ENCODE peak calls at places on chromosomes 3 and 15, in seven cellular contexts. Q, T, A, G, F, C and P are unnamed samples. For H3K4me1, the result is how much of the 10 kb centered on the place peaks cover.

GRCh38 chr3:167739190-167739589 is 3.7 kb downstream of the SERPINI1 start:
- DNase-seq in Q (no peak), T (no peak), A (no peak), G (no peak), F (no peak), C (no peak), P (no peak)

GRCh38 chr15:76533060-76533955 is 196.7 kb downstream of the ISL2 start:
- DNase-seq in Q (no peak), T (no peak), A (no peak), G (no peak), F (no peak), C (no peak), P (no peak)

GRCh38 chr3:141877911-141878310 is 1.5 kb downstream of the ATP1B3 start:
- DNase-seq in Q (no peak), T (no peak), A (no peak), G (peak), F (no peak), C (no peak), P (no peak)

GRCh38 chr15:40058476-40059140 is 19.6 kb upstream of the SRP14 start:
- DNase-seq in Q (no peak), T (peak), A (no peak), G (no peak), F (no peak), C (no peak), P (no peak)

GRCh38 chr3:37256447-37256846 is 82.1 kb upstream of the LRRFIP2 start:
- DNase-seq in Q (no peak), T (no peak), A (no peak), G (no peak), F (no peak), C (no peak), P (no peak)

GRCh38 chr3:144470646-144471045 is 499.0 kb downstream of the DIPK2A start:
- DNase-seq in Q (no peak), T (no peak), A (no peak), G (no peak), F (no peak), C (no peak), P (no peak)

GRCh38 chr3:52330194-52330805 is 14.2 kb downstream of the DNAH1 start:
- DNase-seq in Q (no peak), T (no peak), A (no peak), G (no peak), F (peak), C (no peak), P (no peak)

GRCh38 chr15:30783019-30783418 is 120.7 kb upstream of the FAN1 start:
- DNase-seq in Q (no peak), T (no peak), A (no peak), G (no peak), F (no peak), C (no peak), P (no peak)

GRCh38 chr3:195849322-195850074 is 37.8 kb upstream of the MUC4 start:
- DNase-seq in Q (peak), T (no peak), A (no peak), G (peak), F (no peak), C (no peak), P (no peak)

GRCh38 chr3:34394978-34395748 is 596.7 kb downstream of the PDCD6IP start:
- DNase-seq in Q (no peak), T (no peak), A (peak), G (no peak), F (no peak), C (no peak), P (no peak)

GRCh38 chr15:60421544-60421943 is 23.8 kb upstream of the ANXA2 start:
- DNase-seq in Q (no peak), T (no peak), A (no peak), G (no peak), F (no peak), C (no peak), P (no peak)

GRCh38 chr15:71332605-71333004 is 217.3 kb downstream of the THSD4 start:
- DNase-seq in Q (no peak), T (no peak), A (no peak), G (no peak), F (no peak), C (no peak), P (no peak)

GRCh38 chr3:148729656-148730055 is 32.0 kb downstream of the AGTR1 start:
- DNase-seq in Q (no peak), T (no peak), A (no peak), G (no peak), F (no peak), C (no peak), P (no peak)

GRCh38 chr3:65178703-65179102 is 490.9 kb upstream of the ADAMTS9 start:
- DNase-seq in Q (no peak), T (no peak), A (no peak), G (no peak), F (no peak), C (no peak), P (no peak)

GRCh38 chr15:38517312-38517711 is 47.3 kb downstream of the RASGRP1 start:
- DNase-seq in Q (no peak), T (no peak), A (no peak), G (no peak), F (no peak), C (no peak), P (no peak)

GRCh38 chr3:145817870-145818483 is 343.0 kb downstream of the PLOD2 start:
- DNase-seq in Q (no peak), T (no peak), A (no peak), G (no peak), F (no peak), C (no peak), P (no peak)

GRCh38 chr3:98522538-98523281 is at the start of gene CLDND1:
- DNase-seq in Q (peak), T (peak), A (peak), G (peak), F (peak), C (peak), P (peak)

GRCh38 chr3:185511711-185512110 is 12.9 kb upstream of the TMEM41A start:
- DNase-seq in Q (no peak), T (no peak), A (no peak), G (no peak), F (no peak), C (no peak), P (no peak)

GRCh38 chr15:99275525-99276128 is 24.3 kb downstream of the LRRC28 start:
- DNase-seq in Q (no peak), T (no peak), A (no peak), G (no peak), F (no peak), C (no peak), P (no peak)

GRCh38 chr3:102449341-102449740 is 14.5 kb downstream of the ZPLD1 start:
- DNase-seq in Q (no peak), T (no peak), A (no peak), G (no peak), F (no peak), C (no peak), P (no peak)

GRCh38 chr3:60948488-60948887 is 302.8 kb downstream of the FHIT start:
- DNase-seq in Q (no peak), T (no peak), A (no peak), G (no peak), F (no peak), C (no peak), P (no peak)

GRCh38 chr3:179292440-179292839 is 30.4 kb upstream of the ZNF639 start:
- DNase-seq in Q (no peak), T (no peak), A (no peak), G (no peak), F (no peak), C (no peak), P (no peak)

GRCh38 chr3:141830508-141830907 is 45.9 kb upstream of the ATP1B3 start:
- DNase-seq in Q (no peak), T (no peak), A (no peak), G (no peak), F (no peak), C (no peak), P (no peak)

GRCh38 chr3:71874618-71875017 is 89.7 kb upstream of the PROK2 start:
- DNase-seq in Q (no peak), T (no peak), A (no peak), G (no peak), F (no peak), C (no peak), P (no peak)

GRCh38 chr3:131795382-131796085 is 239.3 kb downstream of the CPNE4 start:
- DNase-seq in Q (peak), T (no peak), A (no peak), G (no peak), F (no peak), C (peak), P (no peak)

GRCh38 chr3:33221241-33221640 is 2.6 kb upstream of the SUSD5 start:
- DNase-seq in Q (no peak), T (no peak), A (no peak), G (no peak), F (no peak), C (no peak), P (no peak)

GRCh38 chr3:33215739-33216138 is 2.9 kb downstream of the SUSD5 start:
- DNase-seq in Q (no peak), T (no peak), A (no peak), G (no peak), F (no peak), C (no peak), P (no peak)

GRCh38 chr3:33218072-33218445 is 551 bp downstream of the SUSD5 start:
- DNase-seq in Q (no peak), T (no peak), A (no peak), G (no peak), F (no peak), C (no peak), P (no peak)

GRCh38 chr3:33219175-33219487 is 521 bp upstream of the SUSD5 start:
- DNase-seq in Q (no peak), T (no peak), A (no peak), G (no peak), F (no peak), C (no peak), P (no peak)

GRCh38 chr3:33218446-33219174 is at the start of gene SUSD5:
- DNase-seq in Q (peak), T (peak), A (peak), G (peak), F (peak), C (peak), P (no peak)
- H3K4me3 ChIP-seq in Q (peak), T (peak), A (peak), G (peak), F (peak), C (peak), P (no peak)

GRCh38 chr3:125132815-125133214 is 77.0 kb upstream of the HEG1 start:
- DNase-seq in Q (no peak), T (no peak), A (no peak), G (no peak), F (no peak), C (no peak), P (no peak)
- H3K4me1 ChIP-seq in Q (under half), T (under half), A (under half), G (under half), F (under half), C (under half), P (under half)

DNA sequence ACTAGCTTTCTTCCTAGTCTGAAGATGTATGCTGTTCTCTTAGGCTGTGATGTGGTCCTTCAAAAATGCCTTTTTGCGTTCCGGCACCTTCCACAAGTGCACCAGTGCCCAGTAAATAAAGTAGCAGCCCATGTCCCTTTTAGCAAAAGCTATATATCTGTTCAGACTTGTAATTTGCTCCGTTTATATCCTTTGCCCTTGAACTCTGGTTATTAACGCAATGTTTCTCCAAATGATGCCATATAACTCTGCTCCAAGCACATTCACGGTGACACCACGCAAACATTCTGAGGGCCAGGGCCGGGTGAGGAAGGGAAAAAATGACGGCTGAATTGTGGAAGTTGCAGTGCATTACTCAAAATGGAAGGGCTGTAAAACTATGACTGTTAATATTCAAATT is 1001.1 kb upstream of the NR2F2 start:
- DNase-seq in Q (no peak), T (no peak), A (no peak), G (no peak), F (no peak), C (no peak), P (no peak)
- H3K4me3 ChIP-seq in Q (no peak), T (peak), A (no peak), G (no peak), F (no peak), C (peak), P (no peak)

DNA sequence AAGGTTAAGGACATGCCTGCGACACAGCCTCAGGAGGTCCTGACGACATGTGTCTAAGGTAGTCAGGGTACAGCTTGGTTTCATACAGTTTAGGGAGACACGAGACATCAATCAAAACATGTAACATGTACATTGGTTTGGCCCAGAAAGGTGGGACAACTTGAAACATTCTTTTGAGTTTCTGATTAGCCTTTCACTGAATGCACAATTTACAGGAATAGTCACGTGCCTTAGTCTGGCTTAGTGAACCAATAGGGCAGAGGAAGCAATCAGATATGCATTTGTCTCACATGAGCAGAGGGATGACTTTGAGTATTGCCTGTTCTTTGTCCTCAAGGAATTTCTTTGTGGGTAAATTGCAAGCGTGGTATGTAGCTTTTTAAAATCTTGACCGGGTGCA is 24.5 kb upstream of the HDAC11 start:
- DNase-seq in Q (no peak), T (no peak), A (no peak), G (no peak), F (no peak), C (no peak), P (no peak)
- H3K4me1 ChIP-seq in Q (under half), T (under half), A (under half), G (under half), F (under half), C (under half), P (under half)

DNA sequence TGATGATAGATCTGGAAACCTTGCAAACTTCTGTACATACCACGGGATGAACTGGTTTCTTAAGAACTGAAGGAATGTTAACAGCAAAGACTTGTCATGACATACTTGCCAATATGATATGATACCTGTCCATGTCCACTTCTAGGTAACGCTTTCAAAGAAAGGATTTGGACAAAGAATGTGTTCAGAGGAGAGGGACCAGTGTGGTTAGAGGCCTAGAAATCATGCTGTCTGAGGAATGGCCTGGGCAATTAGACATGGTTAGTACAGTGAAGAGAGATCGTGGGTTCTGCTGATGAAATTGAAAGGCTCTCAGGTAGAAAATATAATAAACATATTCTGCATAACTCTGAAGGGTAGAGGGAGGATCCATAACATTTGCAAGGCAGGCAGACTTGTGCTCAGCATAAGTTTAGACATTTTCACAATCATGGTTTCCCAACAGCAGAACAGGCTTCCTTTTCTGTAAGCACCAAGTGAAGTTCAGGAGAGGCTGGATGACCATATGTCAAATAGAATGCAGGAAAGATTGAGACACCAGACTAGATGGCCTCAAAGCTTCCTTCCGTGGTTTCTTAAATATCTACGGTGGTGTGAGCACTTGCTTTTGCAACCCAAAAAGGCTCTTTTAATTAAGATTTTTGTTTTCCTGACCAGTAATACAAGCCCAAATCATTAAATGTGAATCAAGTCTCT is 39.9 kb downstream of the TGFBR2 start:
- DNase-seq in Q (no peak), T (no peak), A (no peak), G (no peak), F (no peak), C (no peak), P (no peak)
- H3K4me3 ChIP-seq in Q (no peak), T (no peak), A (no peak), G (no peak), F (no peak), C (no peak), P (peak)

GRCh38 chr3:197507081-197507480 is 48.7 kb downstream of the BDH1 start:
- DNase-seq in Q (no peak), T (no peak), A (no peak), G (no peak), F (no peak), C (no peak), P (no peak)
- H3K4me1 ChIP-seq in Q (under half), T (under half), A (under half), G (under half), F (under half), C (under half), P (under half)

DNA sequence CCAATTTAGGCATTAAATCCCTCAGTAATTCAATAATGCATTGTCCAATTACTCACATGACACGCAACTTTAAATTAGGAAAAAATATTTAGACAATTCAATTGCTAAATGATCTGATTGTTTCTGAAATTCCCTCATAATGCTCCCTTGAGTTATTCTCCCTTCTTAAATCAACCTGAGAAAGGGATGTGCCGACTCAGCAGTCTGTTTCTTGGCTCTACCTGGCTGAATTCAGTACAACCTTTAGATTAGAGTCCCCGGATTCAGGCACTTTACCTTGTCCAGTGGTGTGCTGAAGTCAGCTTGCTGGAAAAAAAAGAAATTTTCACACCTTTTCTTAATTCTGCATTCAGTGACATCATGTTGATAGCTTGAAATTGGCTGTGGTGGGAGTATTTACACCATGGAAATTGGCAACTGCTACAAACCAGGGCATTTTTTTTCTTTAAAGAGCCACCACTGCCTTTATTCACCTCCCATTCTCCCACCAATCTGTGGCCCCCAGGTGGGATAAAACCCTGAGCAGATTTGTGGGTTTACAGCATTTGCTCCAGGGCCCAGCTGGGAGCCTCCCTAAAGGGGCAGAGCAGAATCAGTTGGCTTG is 20.9 kb upstream of the LOXL1 start:
- DNase-seq in Q (no peak), T (no peak), A (no peak), G (no peak), F (no peak), C (no peak), P (no peak)
- H3K4me3 ChIP-seq in Q (no peak), T (no peak), A (no peak), G (no peak), F (no peak), C (no peak), P (no peak)

DNA sequence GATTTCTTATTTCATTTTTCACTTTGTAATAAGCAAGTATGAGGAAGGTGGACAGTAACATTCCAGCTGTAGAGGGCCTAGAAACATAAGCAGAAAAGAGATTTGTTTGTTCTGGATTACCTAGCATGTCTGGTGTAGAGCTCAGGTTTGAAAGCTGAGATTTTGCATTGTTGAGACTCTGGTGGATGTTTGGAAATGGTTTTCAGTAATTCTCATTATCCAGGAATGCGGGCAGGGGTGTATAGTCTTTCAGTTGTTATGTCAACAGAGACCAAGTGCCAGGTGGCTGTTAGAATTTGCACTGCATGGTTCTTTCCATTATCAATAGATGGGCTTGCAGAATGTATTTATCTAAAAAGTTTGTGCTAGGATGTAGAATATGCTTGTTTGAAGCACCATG is 10.9 kb downstream of the GPD1L start:
- DNase-seq in Q (no peak), T (no peak), A (no peak), G (no peak), F (no peak), C (no peak), P (no peak)
- H3K4me1 ChIP-seq in Q (under half), T (under half), A (under half), G (under half), F (under half), C (under half), P (under half)

GRCh38 chr3:32994045-32994444 is 42.6 kb downstream of the CCR4 start:
- DNase-seq in Q (no peak), T (no peak), A (no peak), G (no peak), F (no peak), C (no peak), P (no peak)
- H3K4me3 ChIP-seq in Q (no peak), T (no peak), A (no peak), G (no peak), F (no peak), C (no peak), P (no peak)

GRCh38 chr3:44342191-44342790 is 3.7 kb downstream of the TCAIM start:
- DNase-seq in Q (no peak), T (no peak), A (no peak), G (no peak), F (no peak), C (no peak), P (no peak)

GRCh38 chr3:44339990-44340389 is 1.4 kb downstream of the TCAIM start:
- DNase-seq in Q (no peak), T (no peak), A (no peak), G (no peak), F (no peak), C (no peak), P (no peak)

GRCh38 chr3:44338828-44339127 is 212 bp downstream of the TCAIM start:
- DNase-seq in Q (no peak), T (no peak), A (no peak), G (no peak), F (no peak), C (no peak), P (no peak)

GRCh38 chr3:44339181-44339741 is 695 bp downstream of the TCAIM start:
- DNase-seq in Q (no peak), T (no peak), A (no peak), G (no peak), F (no peak), C (no peak), P (no peak)

DNA sequence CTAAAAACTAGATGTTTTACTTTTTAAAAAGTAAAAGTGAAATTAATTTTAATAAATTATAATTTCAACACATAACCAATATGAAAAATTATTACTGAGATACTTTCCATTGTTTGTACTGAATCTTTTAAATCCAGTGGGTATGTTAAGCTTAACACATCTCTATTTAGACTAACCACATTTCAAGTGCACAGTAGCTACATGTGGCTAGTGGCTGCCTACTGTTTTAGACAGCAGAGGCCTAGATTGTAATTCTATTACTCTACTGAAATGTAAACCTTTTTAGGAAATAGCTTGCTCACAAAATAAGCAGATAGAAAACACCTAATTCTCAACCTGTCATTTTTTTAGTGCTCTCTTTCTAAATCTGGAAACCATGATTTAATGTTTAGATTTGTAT is 4.9 kb downstream of the TCAIM start:
- DNase-seq in Q (no peak), T (no peak), A (no peak), G (no peak), F (no peak), C (no peak), P (no peak)
- H3K4me1 ChIP-seq in Q (under half), T (under half), A (half or more), G (under half), F (under half), C (under half), P (under half)